ENCODE peak calls at places on chromosomes 4 and X, in eight cellular contexts. One of them, this sample, is unnamed.

GRCh38 chr4:185998791-185999190 is 70.2 kb upstream of the TLR3 start:
- DNase-seq in endothelial cell: no peak
- DNase-seq in tibial nerve: no peak
- DNase-seq in fibroblast of the aortic adventitia: no peak
- DNase-seq in mesothelial cell of epicardium: no peak
- DNase-seq in choroid plexus epithelial cell: peak; percentile 47
- DNase-seq in AG10803: no peak
- DNase-seq in tibial artery: no peak
- DNase-seq in this sample: no peak

GRCh38 chrX:136250191-136251041 is 784 bp downstream of the MAP7D3 start:
- DNase-seq in endothelial cell: peak; percentile 9
- DNase-seq in choroid plexus epithelial cell: peak; percentile 46
- DNase-seq in tibial artery: no peak
- DNase-seq in tibial nerve: no peak
- DNase-seq in AG10803: no peak
- DNase-seq in mesothelial cell of epicardium: no peak
- DNase-seq in fibroblast of the aortic adventitia: no peak
- DNase-seq in this sample: peak; percentile 15

GRCh38 chrX:153640736-153641574 is 6.0 kb upstream of the DUSP9 start:
- DNase-seq in fibroblast of the aortic adventitia: no peak
- DNase-seq in tibial artery: no peak
- DNase-seq in tibial nerve: no peak
- DNase-seq in endothelial cell: no peak
- DNase-seq in choroid plexus epithelial cell: no peak
- DNase-seq in AG10803: no peak
- DNase-seq in mesothelial cell of epicardium: no peak
- DNase-seq in this sample: no peak

GRCh38 chr4:47490550-47490949 is 5.5 kb downstream of the ATP10D start:
- DNase-seq in AG10803: no peak
- DNase-seq in tibial nerve: no peak
- DNase-seq in fibroblast of the aortic adventitia: peak; percentile 40
- DNase-seq in endothelial cell: peak; percentile 8
- DNase-seq in mesothelial cell of epicardium: no peak
- DNase-seq in tibial artery: no peak
- DNase-seq in choroid plexus epithelial cell: peak; percentile 62
- DNase-seq in this sample: peak; percentile 25

GRCh38 chrX:38278682-38279081 is 48.6 kb downstream of the RPGR start:
- DNase-seq in tibial artery: no peak
- DNase-seq in choroid plexus epithelial cell: no peak
- DNase-seq in endothelial cell: no peak
- DNase-seq in AG10803: peak; percentile 40
- DNase-seq in tibial nerve: no peak
- DNase-seq in fibroblast of the aortic adventitia: peak; percentile 51
- DNase-seq in mesothelial cell of epicardium: no peak
- DNase-seq in this sample: no peak

GRCh38 chr4:167028976-167029375 is 205.3 kb downstream of the SPOCK3 start:
- DNase-seq in mesothelial cell of epicardium: no peak
- DNase-seq in AG10803: no peak
- DNase-seq in endothelial cell: no peak
- DNase-seq in choroid plexus epithelial cell: no peak
- DNase-seq in tibial artery: no peak
- DNase-seq in fibroblast of the aortic adventitia: no peak
- DNase-seq in tibial nerve: no peak
- DNase-seq in this sample: no peak

GRCh38 chr4:103923551-103923950 is 203.8 kb upstream of the TACR3 start:
- DNase-seq in endothelial cell: no peak
- DNase-seq in AG10803: no peak
- DNase-seq in fibroblast of the aortic adventitia: no peak
- DNase-seq in choroid plexus epithelial cell: no peak
- DNase-seq in tibial nerve: no peak
- DNase-seq in mesothelial cell of epicardium: no peak
- DNase-seq in tibial artery: no peak
- DNase-seq in this sample: no peak

GRCh38 chrX:109952985-109953905 is 49.7 kb upstream of the TMEM164 start:
- DNase-seq in tibial nerve: no peak
- DNase-seq in fibroblast of the aortic adventitia: peak; percentile 9
- DNase-seq in choroid plexus epithelial cell: no peak
- DNase-seq in endothelial cell: no peak
- DNase-seq in AG10803: no peak
- DNase-seq in mesothelial cell of epicardium: no peak
- DNase-seq in tibial artery: no peak
- DNase-seq in this sample: no peak

GRCh38 chrX:32116047-32116446 is 1044.2 kb upstream of the FTHL17 start:
- DNase-seq in AG10803: no peak
- DNase-seq in mesothelial cell of epicardium: no peak
- DNase-seq in endothelial cell: no peak
- DNase-seq in fibroblast of the aortic adventitia: no peak
- DNase-seq in tibial nerve: no peak
- DNase-seq in choroid plexus epithelial cell: peak; percentile 0
- DNase-seq in tibial artery: no peak
- DNase-seq in this sample: no peak

GRCh38 chr4:174437324-174437723 is 85.0 kb downstream of the HPGD start:
- DNase-seq in choroid plexus epithelial cell: peak; percentile 88
- DNase-seq in fibroblast of the aortic adventitia: peak; percentile 94
- DNase-seq in tibial nerve: no peak
- DNase-seq in endothelial cell: no peak
- DNase-seq in mesothelial cell of epicardium: no peak
- DNase-seq in AG10803: peak; percentile 84
- DNase-seq in tibial artery: no peak
- DNase-seq in this sample: no peak

DNA sequence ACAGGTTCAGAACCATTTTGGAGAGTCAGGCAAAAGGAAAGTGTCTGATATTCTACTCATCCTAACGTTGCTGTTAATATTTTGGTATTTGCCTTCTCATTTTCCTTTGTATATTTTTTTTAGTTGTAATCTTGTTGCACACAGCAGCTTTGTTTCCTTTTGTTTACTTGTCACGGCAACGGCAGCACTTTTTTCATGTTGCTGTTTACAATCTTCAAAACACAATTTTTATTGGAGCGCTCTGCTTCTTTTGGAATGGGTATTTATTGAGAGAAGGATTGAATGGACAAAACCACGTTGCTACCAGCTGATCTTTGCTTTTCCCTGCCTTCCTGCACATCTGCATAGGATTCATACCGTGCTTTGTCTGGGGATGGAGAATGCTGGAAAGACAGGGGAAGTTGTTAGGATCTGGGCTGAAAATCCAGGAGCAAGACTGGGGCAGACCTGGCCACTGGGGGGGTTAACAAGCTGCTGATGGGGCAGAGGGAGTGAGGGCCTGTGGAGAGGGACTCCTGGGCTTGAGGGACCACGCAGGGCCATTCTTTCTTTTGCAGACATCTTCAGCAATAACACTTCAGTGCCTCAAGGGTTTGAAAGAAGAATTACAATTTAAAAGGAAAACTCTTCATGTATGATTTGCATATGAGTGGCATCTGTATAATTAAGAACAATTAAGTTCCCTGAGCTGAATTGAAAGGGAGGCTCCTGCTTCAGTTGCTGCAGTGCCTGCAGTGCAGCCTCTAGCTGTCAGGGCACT is 69.8 kb downstream of the TMEM131L start:
- DNase-seq in tibial artery: no peak
- DNase-seq in mesothelial cell of epicardium: no peak
- DNase-seq in endothelial cell: no peak
- DNase-seq in fibroblast of the aortic adventitia: no peak
- DNase-seq in AG10803: peak; percentile 62
- DNase-seq in tibial nerve: no peak
- DNase-seq in choroid plexus epithelial cell: no peak
- DNase-seq in this sample: peak; percentile 51
- TF ChIP-seq CTCF in tibial artery: no peak
- TF ChIP-seq CTCF in mesothelial cell of epicardium: no peak
- TF ChIP-seq CTCF in endothelial cell: no peak
- TF ChIP-seq CTCF in fibroblast of the aortic adventitia: no peak
- TF ChIP-seq CTCF in AG10803: peak; percentile 15
- TF ChIP-seq CTCF in tibial nerve: no peak
- TF ChIP-seq CTCF in choroid plexus epithelial cell: peak; percentile 31
- TF ChIP-seq CTCF in this sample: no peak

DNA sequence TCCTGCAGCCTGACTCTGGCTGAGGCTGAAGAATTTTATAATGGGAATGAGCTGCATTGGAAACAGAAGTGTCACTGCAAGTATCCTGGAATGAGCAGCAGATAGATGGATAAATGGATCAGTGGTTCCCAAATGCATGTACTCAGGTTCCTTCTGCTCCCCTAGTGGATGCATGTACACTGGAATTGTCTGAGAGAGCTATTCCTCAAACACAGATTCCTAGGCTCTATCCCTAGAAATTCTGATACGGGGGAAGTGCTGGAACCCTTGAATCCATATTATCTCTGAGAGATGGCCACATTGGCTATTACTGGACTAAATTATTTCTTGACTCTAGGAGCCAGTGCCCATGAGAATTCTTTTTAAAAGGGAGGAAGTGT is 64.8 kb downstream of the TMEM131L start:
- DNase-seq in fibroblast of the aortic adventitia: no peak
- DNase-seq in tibial nerve: no peak
- DNase-seq in AG10803: no peak
- DNase-seq in mesothelial cell of epicardium: no peak
- DNase-seq in choroid plexus epithelial cell: no peak
- DNase-seq in tibial artery: no peak
- DNase-seq in endothelial cell: no peak
- DNase-seq in this sample: no peak
- TF ChIP-seq CTCF in fibroblast of the aortic adventitia: peak; percentile 36
- TF ChIP-seq CTCF in tibial nerve: no peak
- TF ChIP-seq CTCF in AG10803: peak; percentile 26
- TF ChIP-seq CTCF in mesothelial cell of epicardium: no peak
- TF ChIP-seq CTCF in choroid plexus epithelial cell: peak; percentile 44
- TF ChIP-seq CTCF in tibial artery: peak; percentile 9
- TF ChIP-seq CTCF in endothelial cell: no peak
- TF ChIP-seq CTCF in this sample: peak; percentile 44

GRCh38 chrX:24293412-24293811 is 20.5 kb downstream of the SUPT20HL2 start:
- DNase-seq in tibial artery: no peak
- DNase-seq in choroid plexus epithelial cell: no peak
- DNase-seq in tibial nerve: no peak
- DNase-seq in fibroblast of the aortic adventitia: no peak
- DNase-seq in AG10803: no peak
- DNase-seq in endothelial cell: no peak
- DNase-seq in mesothelial cell of epicardium: no peak
- DNase-seq in this sample: no peak

GRCh38 chrX:24292358-24292757 is 21.5 kb downstream of the SUPT20HL2 start:
- DNase-seq in tibial nerve: no peak
- DNase-seq in mesothelial cell of epicardium: no peak
- DNase-seq in fibroblast of the aortic adventitia: no peak
- DNase-seq in tibial artery: no peak
- DNase-seq in choroid plexus epithelial cell: no peak
- DNase-seq in AG10803: no peak
- DNase-seq in endothelial cell: no peak
- DNase-seq in this sample: no peak

GRCh38 chrX:24298191-24298590 is 15.7 kb downstream of the SUPT20HL2 start:
- DNase-seq in choroid plexus epithelial cell: peak; percentile 10
- DNase-seq in endothelial cell: peak; percentile 13
- DNase-seq in AG10803: no peak
- DNase-seq in mesothelial cell of epicardium: no peak
- DNase-seq in fibroblast of the aortic adventitia: no peak
- DNase-seq in tibial nerve: no peak
- DNase-seq in tibial artery: no peak
- DNase-seq in this sample: no peak

DNA sequence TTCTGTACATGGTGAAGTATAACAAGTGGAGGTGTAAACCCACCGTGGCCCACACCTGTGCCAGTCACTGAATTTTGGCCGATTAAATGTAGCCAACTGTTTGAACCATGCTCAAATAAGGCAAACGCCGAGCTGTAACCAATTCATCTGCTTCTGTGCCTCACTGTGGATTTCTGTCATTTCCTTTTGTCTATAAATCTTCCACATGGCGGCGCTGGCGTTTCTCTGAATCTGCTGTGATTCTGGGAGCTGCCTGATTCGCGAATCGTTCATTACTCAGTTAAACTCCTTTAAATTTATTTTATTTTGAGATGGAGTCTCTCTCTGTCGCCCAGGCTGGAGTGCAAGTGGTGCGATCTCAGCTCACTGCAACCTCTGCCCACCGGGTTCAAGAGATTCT is 19.2 kb downstream of the SUPT20HL2 start:
- DNase-seq in mesothelial cell of epicardium: no peak
- DNase-seq in choroid plexus epithelial cell: peak; percentile 45
- DNase-seq in tibial artery: no peak
- DNase-seq in tibial nerve: no peak
- DNase-seq in AG10803: no peak
- DNase-seq in endothelial cell: peak; percentile 44
- DNase-seq in fibroblast of the aortic adventitia: peak; percentile 20
- DNase-seq in this sample: peak; percentile 39
- TF ChIP-seq CTCF in mesothelial cell of epicardium: no peak
- TF ChIP-seq CTCF in choroid plexus epithelial cell: peak; percentile 43
- TF ChIP-seq CTCF in tibial artery: no peak
- TF ChIP-seq CTCF in tibial nerve: no peak
- TF ChIP-seq CTCF in AG10803: peak; percentile 19
- TF ChIP-seq CTCF in endothelial cell: no peak
- TF ChIP-seq CTCF in fibroblast of the aortic adventitia: peak; percentile 25
- TF ChIP-seq CTCF in this sample: peak; percentile 64

GRCh38 chr4:11338990-11339782 is 89.5 kb downstream of the HS3ST1 start:
- DNase-seq in tibial nerve: no peak
- DNase-seq in tibial artery: no peak
- DNase-seq in mesothelial cell of epicardium: no peak
- DNase-seq in choroid plexus epithelial cell: no peak
- DNase-seq in AG10803: no peak
- DNase-seq in fibroblast of the aortic adventitia: no peak
- DNase-seq in endothelial cell: no peak
- DNase-seq in this sample: no peak

GRCh38 chr4:11337287-11337686 is 91.4 kb downstream of the HS3ST1 start:
- DNase-seq in mesothelial cell of epicardium: no peak
- DNase-seq in fibroblast of the aortic adventitia: no peak
- DNase-seq in tibial nerve: no peak
- DNase-seq in tibial artery: no peak
- DNase-seq in choroid plexus epithelial cell: no peak
- DNase-seq in AG10803: no peak
- DNase-seq in endothelial cell: no peak
- DNase-seq in this sample: no peak

GRCh38 chr4:11343536-11343935 is 85.2 kb downstream of the HS3ST1 start:
- DNase-seq in AG10803: no peak
- DNase-seq in fibroblast of the aortic adventitia: no peak
- DNase-seq in choroid plexus epithelial cell: no peak
- DNase-seq in tibial nerve: no peak
- DNase-seq in mesothelial cell of epicardium: no peak
- DNase-seq in endothelial cell: no peak
- DNase-seq in tibial artery: no peak
- DNase-seq in this sample: no peak

GRCh38 chr4:11342401-11342800 is 86.3 kb downstream of the HS3ST1 start:
- DNase-seq in tibial artery: no peak
- DNase-seq in endothelial cell: no peak
- DNase-seq in tibial nerve: no peak
- DNase-seq in mesothelial cell of epicardium: no peak
- DNase-seq in choroid plexus epithelial cell: no peak
- DNase-seq in AG10803: no peak
- DNase-seq in fibroblast of the aortic adventitia: no peak
- DNase-seq in this sample: no peak

DNA sequence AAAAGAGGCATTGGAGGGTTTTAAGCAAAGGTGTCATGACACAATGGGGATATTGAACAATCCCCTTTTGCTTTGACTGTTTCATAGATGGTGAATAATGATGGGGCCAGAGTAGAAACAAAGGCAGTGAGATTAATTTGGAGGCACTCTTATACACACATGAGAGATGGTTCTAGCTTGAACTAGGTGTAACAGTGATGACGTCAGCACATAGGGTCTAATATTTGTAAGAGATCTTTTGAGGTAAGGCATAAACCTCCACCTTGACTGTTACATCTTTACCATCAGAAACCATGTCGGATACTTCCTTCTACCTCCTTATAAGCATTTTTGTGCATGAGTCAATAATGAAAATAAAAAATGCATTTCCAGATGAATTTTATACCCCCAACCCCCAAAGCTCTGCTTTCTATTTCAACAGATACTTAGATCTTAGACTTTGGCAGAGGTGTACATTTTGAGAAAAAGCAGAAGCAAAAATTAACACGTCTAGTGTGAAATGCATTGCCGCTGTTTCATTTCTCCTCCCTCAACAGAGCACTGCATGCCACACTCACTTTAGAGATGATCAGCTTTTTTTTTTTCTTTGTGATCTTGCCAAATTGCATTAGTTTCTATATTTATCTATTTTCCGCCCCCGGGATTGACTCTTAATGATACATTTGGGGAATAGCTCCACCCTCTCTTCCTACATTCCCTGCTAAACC is 87.2 kb downstream of the HS3ST1 start:
- DNase-seq in tibial artery: no peak
- DNase-seq in AG10803: no peak
- DNase-seq in tibial nerve: no peak
- DNase-seq in fibroblast of the aortic adventitia: no peak
- DNase-seq in mesothelial cell of epicardium: no peak
- DNase-seq in endothelial cell: no peak
- DNase-seq in choroid plexus epithelial cell: no peak
- DNase-seq in this sample: no peak
- TF ChIP-seq CTCF in tibial artery: no peak
- TF ChIP-seq CTCF in AG10803: no peak
- TF ChIP-seq CTCF in tibial nerve: no peak
- TF ChIP-seq CTCF in fibroblast of the aortic adventitia: no peak
- TF ChIP-seq CTCF in mesothelial cell of epicardium: no peak
- TF ChIP-seq CTCF in endothelial cell: no peak
- TF ChIP-seq CTCF in choroid plexus epithelial cell: no peak
- TF ChIP-seq CTCF in this sample: no peak